ENCODE peak calls at places on chromosome 15, in four cellular contexts. Q is trophoblast cell, L is cardiac muscle cell, Z is tibial artery. J is an unnamed sample.

GRCh38 chr15:36278219-36278618 is 301.2 kb upstream of the CDIN1 start:
- DNase-seq in Z (no peak), Q (no peak), L (peak; percentile 50), J (no peak)

GRCh38 chr15:48603123-48603500 is 42.4 kb downstream of the FBN1 start:
- DNase-seq in Q (no peak), L (peak; percentile 47), Z (no peak), J (no peak)

GRCh38 chr15:81385110-81386076 is 11.4 kb upstream of the TMC3 start:
- DNase-seq in L (no peak), Q (no peak), Z (no peak), J (no peak)

GRCh38 chr15:58593870-58594269 is 155.6 kb downstream of the ADAM10 start:
- DNase-seq in L (no peak), Q (no peak), Z (no peak), J (no peak)

GRCh38 chr15:71447328-71448250 is 332.3 kb downstream of the THSD4 start:
- DNase-seq in Q (peak; percentile 31), Z (no peak), L (no peak), J (no peak)

GRCh38 chr15:42344763-42345162 is 14.5 kb upstream of the CAPN3 start:
- DNase-seq in L (peak; percentile 90), Z (peak; percentile 29), Q (no peak), J (no peak)

GRCh38 chr15:82828064-82828463 is 18.6 kb downstream of the WHAMM start:
- DNase-seq in Q (no peak), Z (no peak), L (no peak), J (no peak)

GRCh38 chr15:56538901-56539545 is 74.1 kb upstream of the MNS1 start:
- DNase-seq in Z (no peak), L (no peak), Q (no peak), J (no peak)

GRCh38 chr15:77870195-77871065 is 207.1 kb downstream of the TBC1D2B start:
- DNase-seq in Z (peak; percentile 52), L (peak; percentile 69), Q (peak; percentile 55), J (peak; percentile 65)

GRCh38 chr15:64466408-64467116 is 6.2 kb downstream of the ZNF609 start:
- DNase-seq in Z (no peak), Q (no peak), L (no peak), J (no peak)

GRCh38 chr15:78889000-78889399 is 16.3 kb downstream of the MORF4L1 start:
- DNase-seq in L (no peak), Q (no peak), Z (no peak), J (no peak)

GRCh38 chr15:73460662-73461061 is 17.7 kb downstream of the REC114 start:
- DNase-seq in Q (no peak), L (no peak), Z (no peak), J (no peak)

GRCh38 chr15:49064884-49065283 is 18.6 kb upstream of the SECISBP2L start:
- DNase-seq in Z (no peak), L (no peak), Q (no peak), J (no peak)

GRCh38 chr15:75347222-75348033 is 589 bp downstream of the NEIL1 start:
- DNase-seq in Q (no peak), L (peak; percentile 36), Z (no peak), J (peak; percentile 78)

GRCh38 chr15:59501531-59502113 is 63.6 kb downstream of the FAM81A start:
- DNase-seq in L (peak; percentile 67), Q (peak; percentile 76), Z (no peak), J (no peak)

GRCh38 chr15:101425787-101426365 is 63.6 kb downstream of the PCSK6 start:
- DNase-seq in Z (no peak), Q (no peak), L (no peak), J (no peak)

GRCh38 chr15:68387288-68388143 is 44.4 kb downstream of the ITGA11 start:
- DNase-seq in L (no peak), Q (no peak), Z (no peak), J (no peak)

GRCh38 chr15:57591822-57592367 is at the start of gene MYZAP:
- DNase-seq in L (peak; percentile 22), Q (no peak), Z (peak; percentile 28), J (peak; percentile 32)

GRCh38 chr15:66733976-66734375 is 31.9 kb downstream of the SMAD6 start:
- DNase-seq in L (no peak), Q (no peak), Z (peak; percentile 53), J (peak; percentile 58)

GRCh38 chr15:80609111-80609510 is 86.0 kb upstream of the ABHD17C start:
- DNase-seq in Z (no peak), Q (no peak), L (peak; percentile 38), J (no peak)

GRCh38 chr15:93105510-93105909 is 16.5 kb upstream of the RGMA start:
- DNase-seq in L (no peak), Z (no peak), Q (no peak), J (no peak)

GRCh38 chr15:52100807-52101206 is 11.8 kb downstream of the BCL2L10 start:
- DNase-seq in Z (peak; percentile 82), L (peak; percentile 91), Q (peak; percentile 74), J (peak; percentile 59)

GRCh38 chr15:31200735-31201151 is 99.2 kb upstream of the TRPM1 start:
- DNase-seq in Q (peak; percentile 30), Z (peak; percentile 54), L (peak; percentile 90), J (peak; percentile 61)

GRCh38 chr15:65738649-65739048 is 53.4 kb downstream of the DENND4A start:
- DNase-seq in Z (no peak), Q (no peak), L (no peak), J (no peak)

GRCh38 chr15:98874773-98875172 is 132.8 kb downstream of the PGPEP1L start:
- DNase-seq in Z (no peak), L (no peak), Q (no peak), J (no peak)

GRCh38 chr15:57403532-57403931 is 27.2 kb downstream of the CGNL1 start:
- DNase-seq in Z (no peak), Q (no peak), L (no peak), J (no peak)

GRCh38 chr15:96268421-96269204 is 61.9 kb upstream of the NR2F2 start:
- DNase-seq in Q (no peak), Z (no peak), L (peak; percentile 48), J (no peak)

GRCh38 chr15:85118581-85118980 is 136.9 kb downstream of the PDE8A start:
- DNase-seq in L (no peak), Z (no peak), Q (no peak), J (no peak)

GRCh38 chr15:39589815-39590644 is 9.2 kb downstream of the THBS1 start:
- DNase-seq in L (peak; percentile 29), Z (no peak), Q (no peak), J (no peak)

GRCh38 chr15:57751177-57751800 is 44.8 kb downstream of the POLR2M start:
- DNase-seq in Z (no peak), Q (no peak), L (peak; percentile 69), J (no peak)

GRCh38 chr15:40854161-40854560 is 10.3 kb downstream of the SPINT1 start:
- DNase-seq in Q (no peak), Z (no peak), L (no peak), J (no peak)

GRCh38 chr15:26439681-26440080 is 333.2 kb downstream of the GABRB3 start:
- DNase-seq in Z (no peak), Q (no peak), L (no peak), J (no peak)

GRCh38 chr15:26438718-26439117 is 334.1 kb downstream of the GABRB3 start:
- DNase-seq in L (no peak), Q (no peak), Z (no peak), J (no peak)

GRCh38 chr15:26442680-26443079 is 330.2 kb downstream of the GABRB3 start:
- DNase-seq in Z (no peak), L (no peak), Q (no peak), J (no peak)

GRCh38 chr15:26438316-26438715 is 334.6 kb downstream of the GABRB3 start:
- DNase-seq in Q (no peak), Z (no peak), L (no peak), J (no peak)

GRCh38 chr15:26443321-26443720 is 329.5 kb downstream of the GABRB3 start:
- DNase-seq in L (no peak), Z (no peak), Q (no peak), J (no peak)
- H3K9me3 ChIP-seq in L (no peaks in the 10 kb centered on the region), Z (no peaks in the 10 kb centered on the region), Q (no peaks in the 10 kb centered on the region), J (no peaks in the 10 kb centered on the region)

GRCh38 chr15:46137443-46137842 is 502.6 kb downstream of the SQOR start:
- DNase-seq in Z (no peak), Q (no peak), L (no peak), J (no peak)

GRCh38 chr15:46126581-46126980 is 491.8 kb downstream of the SQOR start:
- DNase-seq in L (no peak), Z (no peak), Q (no peak), J (no peak)

GRCh38 chr15:46127361-46127874 is 492.6 kb downstream of the SQOR start:
- DNase-seq in L (no peak), Q (no peak), Z (no peak), J (no peak)

GRCh38 chr15:46129145-46129544 is 494.3 kb downstream of the SQOR start:
- DNase-seq in Q (no peak), Z (no peak), L (no peak), J (no peak)

GRCh38 chr15:46131876-46132275 is 497.0 kb downstream of the SQOR start:
- DNase-seq in Z (no peak), Q (no peak), L (no peak), J (no peak)
- H3K9me3 ChIP-seq in Z (peaks cover 17% of the 10 kb centered on the region), Q (peaks cover 6% of the 10 kb centered on the region), L (no peaks in the 10 kb centered on the region), J (no peaks in the 10 kb centered on the region)

GRCh38 chr15:24977686-24978085 is 22.9 kb downstream of the SNRPN start:
- DNase-seq in Q (no peak), Z (no peak), L (no peak), J (no peak)
- H3K9me3 ChIP-seq in Q (peaks cover 1% of the 10 kb centered on the region), Z (peaks cover 74% of the 10 kb centered on the region), L (no peaks in the 10 kb centered on the region), J (no peaks in the 10 kb centered on the region)

GRCh38 chr15:63353887-63354286 is 27.8 kb downstream of the CA12 start:
- DNase-seq in Q (no peak), L (no peak), Z (no peak), J (no peak)
- H3K9me3 ChIP-seq in Q (no peaks in the 10 kb centered on the region), L (no peaks in the 10 kb centered on the region), Z (no peaks in the 10 kb centered on the region), J (no peaks in the 10 kb centered on the region)

GRCh38 chr15:20348900-20349773 is 192.5 kb downstream of the GOLGA6L6 start:
- DNase-seq in Q (no peak), L (no peak), Z (no peak), J (no peak)
- H3K9me3 ChIP-seq in Q (peaks cover 72% of the 10 kb centered on the region), L (peaks cover 46% of the 10 kb centered on the region), Z (peaks cover 14% of the 10 kb centered on the region), J (no peaks in the 10 kb centered on the region)